ENCODE peak calls at places on chromosomes 16 and 17, in seven cellular contexts. I, D, M, U, H, Y and C are unnamed samples.
A peak's percentile ranks its signal among the peaks of the same experiment; 100 is the strongest.

GRCh38 chr16:2493608-2494007 is 18.7 kb downstream of the TBC1D24 start:
- DNase-seq in I (no peak), D (no peak), M (no peak), U (no peak), H (no peak), Y (no peak), C (no peak)

GRCh38 chr16:29702307-29702706 is 23.3 kb downstream of the QPRT start:
- DNase-seq in I (no peak), D (no peak), M (no peak), U (no peak), H (no peak), Y (no peak), C (no peak)

GRCh38 chr16:86664518-86665318 is 86.4 kb downstream of the FOXL1 start:
- DNase-seq in I (peak; percentile 83), D (peak; percentile 63), M (no peak), U (peak; percentile 98), H (peak; percentile 99), Y (peak; percentile 98), C (peak; percentile 91)

GRCh38 chr16:74601131-74601871 is 5.6 kb downstream of the GLG1 start:
- DNase-seq in I (no peak), D (peak; percentile 73), M (no peak), U (no peak), H (peak; percentile 37), Y (no peak), C (peak; percentile 51)

GRCh38 chr17:61774724-61775123 is 88.6 kb downstream of the BRIP1 start:
- DNase-seq in I (no peak), D (no peak), M (no peak), U (no peak), H (no peak), Y (no peak), C (no peak)

GRCh38 chr17:74386397-74386796 is 19.1 kb downstream of the GPR142 start:
- DNase-seq in I (no peak), D (no peak), M (no peak), U (peak; percentile 60), H (no peak), Y (no peak), C (no peak)

GRCh38 chr16:86567701-86568571 is 1.3 kb downstream of the FOXC2 start:
- DNase-seq in I (peak; percentile 75), D (no peak), M (no peak), U (peak; percentile 71), H (peak; percentile 43), Y (peak; percentile 39), C (no peak)

GRCh38 chr17:66557886-66558285 is 255.5 kb downstream of the PRKCA start:
- DNase-seq in I (no peak), D (no peak), M (no peak), U (no peak), H (no peak), Y (no peak), C (no peak)

GRCh38 chr17:38431343-38432145 is 3.3 kb downstream of the ARHGAP23 start:
- DNase-seq in I (no peak), D (no peak), M (no peak), U (no peak), H (no peak), Y (no peak), C (no peak)

GRCh38 chr17:75124819-75125162 is 6.8 kb downstream of the NT5C start:
- DNase-seq in I (no peak), D (no peak), M (no peak), U (no peak), H (no peak), Y (no peak), C (no peak)

GRCh38 chr17:45703348-45703747 is 80.8 kb upstream of the CRHR1 start:
- DNase-seq in I (no peak), D (no peak), M (no peak), U (no peak), H (no peak), Y (no peak), C (peak; percentile 34)

GRCh38 chr17:64278614-64279013 is 15.6 kb upstream of the TEX2 start:
- DNase-seq in I (no peak), D (no peak), M (no peak), U (peak; percentile 58), H (peak; percentile 96), Y (peak; percentile 71), C (peak; percentile 95)

GRCh38 chr16:3304370-3304769 is 860 bp downstream of the TIGD7 start:
- DNase-seq in I (peak; percentile 27), D (no peak), M (no peak), U (no peak), H (no peak), Y (peak; percentile 14), C (no peak)

GRCh38 chr17:9472094-9472493 is 103.5 kb downstream of the STX8 start:
- DNase-seq in I (no peak), D (no peak), M (no peak), U (peak; percentile 91), H (no peak), Y (peak; percentile 16), C (no peak)

GRCh38 chr17:74930535-74931036 is 5.1 kb upstream of the OTOP3 start:
- DNase-seq in I (no peak), D (no peak), M (no peak), U (no peak), H (no peak), Y (no peak), C (no peak)

GRCh38 chr16:11253995-11254912 is 1.8 kb downstream of the SOCS1 start:
- DNase-seq in I (peak; percentile 30), D (no peak), M (no peak), U (no peak), H (no peak), Y (peak; percentile 16), C (no peak)

DNA sequence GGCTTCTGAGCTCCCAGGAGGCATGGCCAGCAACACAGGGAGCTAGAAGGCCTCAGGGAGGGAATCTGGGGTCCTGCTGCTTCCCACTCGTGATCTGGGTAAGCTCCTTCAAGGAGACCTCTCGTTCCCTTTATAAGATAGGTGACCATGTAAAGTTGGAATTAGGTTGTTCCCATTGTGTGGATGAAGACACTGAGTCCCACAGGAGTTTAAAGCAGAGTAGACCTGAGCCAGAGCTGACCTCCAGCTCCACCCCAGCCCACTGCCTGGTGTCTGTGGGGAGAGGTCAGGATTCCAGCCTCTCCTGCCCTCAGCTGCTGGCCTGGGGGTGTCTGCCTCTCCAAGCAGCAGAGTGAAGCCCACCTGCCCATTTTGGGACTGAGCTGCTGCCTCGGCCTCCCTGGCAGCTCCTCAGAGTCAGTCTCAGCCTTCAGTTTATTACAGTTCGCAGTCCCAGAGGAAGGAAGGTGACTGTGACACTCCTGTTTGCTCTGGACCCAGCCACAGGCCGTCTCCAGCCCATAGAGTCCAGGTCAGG is 33.1 kb upstream of the LGALS9 start:
- DNase-seq in I (no peak), D (no peak), M (no peak), U (no peak), H (no peak), Y (no peak), C (no peak)
- H3K4me1 ChIP-seq in I (no peaks in the 10 kb centered on the region), D (no peaks in the 10 kb centered on the region), M (peaks cover 5% of the 10 kb centered on the region), U (no peaks in the 10 kb centered on the region), H (peaks cover 13% of the 10 kb centered on the region), Y (peaks cover 2% of the 10 kb centered on the region), C (peaks cover 13% of the 10 kb centered on the region)

GRCh38 chr16:22317001-22317530 is 19.9 kb downstream of the POLR3E start:
- DNase-seq in I (no peak), D (no peak), M (no peak), U (no peak), H (no peak), Y (no peak), C (no peak)

GRCh38 chr16:22317625-22318024 is 20.4 kb downstream of the POLR3E start:
- DNase-seq in I (no peak), D (no peak), M (no peak), U (no peak), H (no peak), Y (no peak), C (no peak)

GRCh38 chr16:22315979-22316378 is 18.8 kb downstream of the POLR3E start:
- DNase-seq in I (no peak), D (no peak), M (no peak), U (no peak), H (no peak), Y (no peak), C (no peak)

GRCh38 chr16:22314661-22315626 is 17.7 kb downstream of the POLR3E start:
- DNase-seq in I (no peak), D (no peak), M (no peak), U (no peak), H (peak; percentile 88), Y (no peak), C (no peak)

DNA sequence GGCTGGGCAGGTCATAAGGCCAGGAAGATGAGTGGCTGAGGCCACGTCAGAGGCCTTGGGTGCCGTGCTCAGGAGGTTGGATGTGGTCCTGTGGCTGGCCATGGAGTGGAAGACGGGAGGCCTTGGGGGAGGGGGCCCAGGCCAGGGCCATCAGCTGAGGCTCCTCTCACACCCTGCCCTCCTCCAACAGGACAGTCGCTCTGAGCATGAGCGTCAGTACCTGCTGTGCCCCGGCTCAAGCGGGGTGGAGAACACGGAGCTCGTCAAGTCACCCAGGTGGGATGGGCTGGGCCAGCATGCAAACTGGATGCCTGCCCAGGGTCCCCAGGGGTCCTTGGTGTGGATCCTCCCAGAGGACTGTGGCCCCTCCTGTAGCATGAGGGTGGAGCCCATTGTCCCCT is 19.2 kb downstream of the POLR3E start:
- DNase-seq in I (no peak), D (no peak), M (no peak), U (no peak), H (no peak), Y (no peak), C (no peak)
- H3K9ac ChIP-seq in I (no peak overlapping the region), D (no peak overlapping the region), M (no peak overlapping the region), U (no peak overlapping the region), H (no peak overlapping the region), Y (no peak overlapping the region), C (no peak overlapping the region)

DNA sequence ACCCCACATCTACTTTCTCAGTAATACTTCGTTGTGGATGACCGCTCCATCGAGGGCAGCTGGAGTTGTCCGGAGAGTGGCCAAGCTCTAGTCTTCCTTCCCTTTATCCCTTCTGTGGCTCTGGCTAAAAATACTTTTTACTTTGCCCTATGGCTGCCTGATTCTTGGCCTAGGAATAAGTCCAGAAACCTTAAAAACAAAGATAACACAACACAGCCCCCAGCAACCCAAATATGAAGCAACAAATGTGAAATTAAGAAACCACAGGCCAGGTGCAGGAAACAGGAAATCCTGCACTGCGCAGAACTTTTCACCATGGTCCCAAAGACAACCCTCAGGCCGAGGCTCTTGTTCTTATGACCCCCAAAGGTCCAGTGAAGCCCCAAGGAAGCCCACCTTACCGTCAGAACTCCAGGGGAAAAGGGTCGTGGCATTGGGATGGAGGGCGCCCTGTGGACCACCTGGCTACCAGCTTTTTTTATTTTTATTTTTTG is 26.0 kb downstream of the TK2 start:
- DNase-seq in I (no peak), D (no peak), M (no peak), U (no peak), H (no peak), Y (no peak), C (no peak)
- H3K4me1 ChIP-seq in I (peaks cover 20% of the 10 kb centered on the region), D (no peaks in the 10 kb centered on the region), M (peaks cover 13% of the 10 kb centered on the region), U (peaks cover 2% of the 10 kb centered on the region), H (peaks cover 56% of the 10 kb centered on the region), Y (peaks cover 12% of the 10 kb centered on the region), C (peaks cover 17% of the 10 kb centered on the region)

GRCh38 chr16:72894291-72895151 is 153.4 kb downstream of the ZFHX3 start:
- DNase-seq in I (peak; percentile 70), D (no peak), M (no peak), U (peak; percentile 60), H (no peak), Y (peak; percentile 51), C (no peak)
- H3K9ac ChIP-seq in I (no peak overlapping the region), D (no peak overlapping the region), M (no peak overlapping the region), U (peak overlapping the region; percentile 10), H (no peak overlapping the region), Y (no peak overlapping the region), C (no peak overlapping the region)

DNA sequence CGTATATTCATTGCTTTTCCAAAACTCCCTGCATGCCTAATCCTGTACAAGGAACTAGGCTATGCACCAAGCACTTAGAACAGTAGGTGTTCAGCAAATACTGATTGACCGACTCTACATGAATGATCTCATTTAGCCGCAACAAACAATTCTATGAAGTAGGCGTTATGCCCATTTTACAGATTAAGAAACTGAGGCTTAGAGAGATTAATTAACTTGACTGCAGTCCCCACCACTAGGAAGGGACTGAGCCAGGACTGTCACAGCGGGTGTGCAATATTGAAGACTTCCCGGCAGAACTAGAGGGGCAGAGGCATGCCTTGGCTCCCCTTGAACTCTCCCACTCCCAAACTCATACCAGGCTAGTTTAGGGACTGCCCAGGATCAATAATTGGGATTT is 10.5 kb upstream of the N4BP1 start:
- DNase-seq in I (no peak), D (no peak), M (no peak), U (no peak), H (no peak), Y (no peak), C (no peak)
- H3K4me1 ChIP-seq in I (peaks cover 10% of the 10 kb centered on the region), D (no peaks in the 10 kb centered on the region), M (peaks cover 2% of the 10 kb centered on the region), U (peaks cover 2% of the 10 kb centered on the region), H (peaks cover 8% of the 10 kb centered on the region), Y (no peaks in the 10 kb centered on the region), C (no peaks in the 10 kb centered on the region)